ENCODE peak calls at places on chromosomes 6 and 20, in five cellular contexts. One of them, this sample, is unnamed.

GRCh38 chr20:16476032-16476431 is 97.2 kb downstream of the KIF16B start:
- DNase-seq in CD8-positive, alpha-beta T cell: no peak
- DNase-seq in Jurkat, Clone E6-1: peak
- DNase-seq in psoas muscle: no peak
- DNase-seq in skeletal muscle cell: peak
- DNase-seq in this sample: no peak

GRCh38 chr20:4665591-4665990 is 56.1 kb upstream of the PRND start:
- DNase-seq in CD8-positive, alpha-beta T cell: no peak
- DNase-seq in Jurkat, Clone E6-1: no peak
- DNase-seq in psoas muscle: no peak
- DNase-seq in skeletal muscle cell: no peak
- DNase-seq in this sample: no peak

GRCh38 chr6:19782588-19782987 is 54.6 kb upstream of the ID4 start:
- DNase-seq in CD8-positive, alpha-beta T cell: no peak
- DNase-seq in Jurkat, Clone E6-1: no peak
- DNase-seq in psoas muscle: no peak
- DNase-seq in skeletal muscle cell: no peak
- DNase-seq in this sample: no peak

GRCh38 chr20:34604980-34605788 is 46.7 kb downstream of the MAP1LC3A start:
- DNase-seq in CD8-positive, alpha-beta T cell: no peak
- DNase-seq in Jurkat, Clone E6-1: no peak
- DNase-seq in psoas muscle: no peak
- DNase-seq in skeletal muscle cell: no peak
- DNase-seq in this sample: no peak

GRCh38 chr6:117270121-117270959 is 5.0 kb downstream of the VGLL2 start:
- DNase-seq in CD8-positive, alpha-beta T cell: peak
- DNase-seq in Jurkat, Clone E6-1: no peak
- DNase-seq in psoas muscle: peak
- DNase-seq in skeletal muscle cell: no peak
- DNase-seq in this sample: no peak

GRCh38 chr20:32163951-32164350 is 43.6 kb downstream of the PLAGL2 start:
- DNase-seq in CD8-positive, alpha-beta T cell: no peak
- DNase-seq in Jurkat, Clone E6-1: no peak
- DNase-seq in psoas muscle: no peak
- DNase-seq in skeletal muscle cell: no peak
- DNase-seq in this sample: no peak

GRCh38 chr6:90284236-90284744 is 12.4 kb downstream of the BACH2 start:
- DNase-seq in CD8-positive, alpha-beta T cell: peak
- DNase-seq in Jurkat, Clone E6-1: no peak
- DNase-seq in psoas muscle: no peak
- DNase-seq in skeletal muscle cell: peak
- DNase-seq in this sample: peak

GRCh38 chr6:30129818-30130679 is 5.9 kb upstream of the TRIM40 start:
- DNase-seq in CD8-positive, alpha-beta T cell: no peak
- DNase-seq in Jurkat, Clone E6-1: no peak
- DNase-seq in psoas muscle: no peak
- DNase-seq in skeletal muscle cell: no peak
- DNase-seq in this sample: no peak

GRCh38 chr20:60057866-60058807 is 99.9 kb downstream of the CDH26 start:
- DNase-seq in CD8-positive, alpha-beta T cell: peak
- DNase-seq in Jurkat, Clone E6-1: peak
- DNase-seq in psoas muscle: peak
- DNase-seq in skeletal muscle cell: peak
- DNase-seq in this sample: peak

GRCh38 chr6:29797120-29797519 is 30.5 kb upstream of the HLA-G start:
- DNase-seq in CD8-positive, alpha-beta T cell: no peak
- DNase-seq in Jurkat, Clone E6-1: no peak
- DNase-seq in psoas muscle: no peak
- DNase-seq in skeletal muscle cell: peak
- DNase-seq in this sample: no peak

GRCh38 chr6:13049666-13050254 is 278.6 kb downstream of the TBC1D7 start:
- DNase-seq in CD8-positive, alpha-beta T cell: no peak
- DNase-seq in Jurkat, Clone E6-1: no peak
- DNase-seq in psoas muscle: no peak
- DNase-seq in skeletal muscle cell: no peak
- DNase-seq in this sample: no peak

GRCh38 chr6:135586844-135587243 is 89.3 kb upstream of the AHI1 start:
- DNase-seq in CD8-positive, alpha-beta T cell: no peak
- DNase-seq in Jurkat, Clone E6-1: no peak
- DNase-seq in psoas muscle: no peak
- DNase-seq in skeletal muscle cell: no peak
- DNase-seq in this sample: peak

GRCh38 chr6:149044394-149044965 is 273.0 kb upstream of the TAB2 start:
- DNase-seq in CD8-positive, alpha-beta T cell: no peak
- DNase-seq in Jurkat, Clone E6-1: no peak
- DNase-seq in psoas muscle: no peak
- DNase-seq in skeletal muscle cell: no peak
- DNase-seq in this sample: no peak

GRCh38 chr6:63351995-63352586 is 32.3 kb upstream of the LGSN start:
- DNase-seq in CD8-positive, alpha-beta T cell: no peak
- DNase-seq in Jurkat, Clone E6-1: peak
- DNase-seq in psoas muscle: no peak
- DNase-seq in skeletal muscle cell: peak
- DNase-seq in this sample: no peak

GRCh38 chr6:5937516-5937915 is 69.2 kb downstream of the NRN1 start:
- DNase-seq in CD8-positive, alpha-beta T cell: no peak
- DNase-seq in Jurkat, Clone E6-1: no peak
- DNase-seq in psoas muscle: no peak
- DNase-seq in skeletal muscle cell: no peak
- DNase-seq in this sample: no peak

GRCh38 chr6:41937881-41938574 is 3.6 kb downstream of the CCND3 start:
- DNase-seq in CD8-positive, alpha-beta T cell: peak
- DNase-seq in Jurkat, Clone E6-1: peak
- DNase-seq in psoas muscle: no peak
- DNase-seq in skeletal muscle cell: no peak
- DNase-seq in this sample: no peak

GRCh38 chr20:2654831-2655230 is 2.4 kb downstream of the NOP56 start:
- DNase-seq in CD8-positive, alpha-beta T cell: no peak
- DNase-seq in Jurkat, Clone E6-1: no peak
- DNase-seq in psoas muscle: no peak
- DNase-seq in skeletal muscle cell: no peak
- DNase-seq in this sample: no peak

GRCh38 chr20:2657241-2657640 is 4.8 kb downstream of the NOP56 start:
- DNase-seq in CD8-positive, alpha-beta T cell: no peak
- DNase-seq in Jurkat, Clone E6-1: no peak
- DNase-seq in psoas muscle: no peak
- DNase-seq in skeletal muscle cell: no peak
- DNase-seq in this sample: no peak

GRCh38 chr20:2656471-2657117 is 4.2 kb downstream of the NOP56 start:
- DNase-seq in CD8-positive, alpha-beta T cell: no peak
- DNase-seq in Jurkat, Clone E6-1: no peak
- DNase-seq in psoas muscle: no peak
- DNase-seq in skeletal muscle cell: no peak
- DNase-seq in this sample: no peak

GRCh38 chr20:2654384-2654822 is 2.0 kb downstream of the NOP56 start:
- DNase-seq in CD8-positive, alpha-beta T cell: no peak
- DNase-seq in Jurkat, Clone E6-1: no peak
- DNase-seq in psoas muscle: no peak
- DNase-seq in skeletal muscle cell: no peak
- DNase-seq in this sample: no peak

DNA sequence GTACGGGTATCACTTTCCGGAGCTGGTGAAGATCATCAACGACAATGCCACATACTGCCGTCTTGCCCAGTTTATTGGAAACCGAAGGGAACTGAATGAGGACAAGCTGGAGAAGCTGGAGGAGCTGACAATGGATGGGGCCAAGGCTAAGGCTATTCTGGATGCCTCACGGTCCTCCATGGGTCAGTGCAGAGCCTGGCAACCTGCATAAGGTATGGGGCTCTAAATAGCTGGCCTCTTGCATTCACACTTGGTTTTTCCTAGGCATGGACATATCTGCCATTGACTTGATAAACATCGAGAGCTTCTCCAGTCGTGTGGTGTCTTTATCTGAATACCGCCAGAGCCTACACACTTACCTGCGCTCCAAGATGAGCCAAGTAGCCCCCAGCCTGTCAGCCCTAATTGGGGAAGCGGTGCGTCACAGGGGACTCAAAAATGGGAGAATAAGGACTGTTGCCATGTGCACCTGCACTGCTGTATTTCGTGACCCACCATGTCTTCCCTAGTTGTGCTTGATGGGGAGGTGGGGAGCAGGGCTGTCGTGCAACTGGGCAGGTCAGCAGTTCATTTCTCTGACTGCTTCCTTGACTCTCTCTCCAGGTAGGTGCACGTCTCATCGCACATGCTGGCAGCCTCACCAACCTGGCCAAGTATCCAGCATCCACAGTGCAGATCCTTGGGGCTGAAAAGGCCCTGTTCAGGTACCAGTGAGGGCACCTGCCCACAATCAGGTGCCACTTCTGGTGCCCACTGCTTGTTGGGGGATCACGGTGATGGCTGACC is 3.1 kb downstream of the NOP56 start:
- DNase-seq in CD8-positive, alpha-beta T cell: no peak
- DNase-seq in Jurkat, Clone E6-1: no peak
- DNase-seq in psoas muscle: no peak
- DNase-seq in skeletal muscle cell: no peak
- DNase-seq in this sample: no peak
- H3K4me3 ChIP-seq in CD8-positive, alpha-beta T cell: no peak
- H3K4me3 ChIP-seq in Jurkat, Clone E6-1: no peak
- H3K4me3 ChIP-seq in psoas muscle: no peak
- H3K4me3 ChIP-seq in skeletal muscle cell: no peak
- H3K4me3 ChIP-seq in this sample: no peak

DNA sequence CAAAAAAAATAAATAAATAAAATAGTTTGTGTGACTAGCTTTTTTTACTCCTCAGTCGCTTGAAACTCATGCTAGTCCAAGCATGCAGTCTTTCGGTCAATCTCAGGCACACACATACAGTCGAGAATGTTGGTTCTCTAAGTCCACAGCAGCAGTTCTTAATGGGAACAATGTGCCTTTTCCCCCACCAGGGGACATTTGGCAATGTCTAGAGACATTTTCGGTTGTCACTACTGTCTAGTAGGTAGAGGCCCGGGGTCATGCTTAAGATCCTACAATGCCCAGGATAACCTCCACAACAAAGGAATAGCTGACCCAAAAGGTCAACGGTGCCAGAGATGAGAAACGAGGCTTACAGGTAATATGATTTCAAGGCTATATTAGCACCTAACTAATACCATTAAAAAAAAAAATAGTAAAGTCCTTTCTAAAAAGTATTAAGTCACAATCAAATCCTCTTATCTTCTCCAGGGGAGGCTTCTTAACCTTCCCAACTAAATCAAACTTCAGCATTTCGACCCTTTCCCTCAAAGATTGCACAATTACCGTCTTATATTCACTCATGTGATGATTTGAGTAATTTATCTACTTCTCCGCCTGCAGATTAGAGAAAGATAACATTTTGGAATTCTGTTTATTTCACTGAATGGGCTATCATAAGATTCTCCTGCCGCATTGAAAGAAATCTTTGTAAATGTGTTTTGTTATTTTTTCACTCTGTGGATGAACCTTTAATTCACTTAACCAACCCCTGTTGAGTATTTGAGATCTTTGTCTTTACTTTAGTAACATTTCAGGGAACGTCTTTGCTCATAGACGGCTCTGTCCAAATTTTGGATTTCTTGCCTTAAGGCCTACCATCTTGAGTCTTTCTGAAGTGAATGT is 8.1 kb upstream of the SALL4 start:
- DNase-seq in CD8-positive, alpha-beta T cell: no peak
- DNase-seq in Jurkat, Clone E6-1: no peak
- DNase-seq in psoas muscle: no peak
- DNase-seq in skeletal muscle cell: no peak
- DNase-seq in this sample: no peak
- H3K4me3 ChIP-seq in CD8-positive, alpha-beta T cell: no peak
- H3K4me3 ChIP-seq in Jurkat, Clone E6-1: no peak
- H3K4me3 ChIP-seq in psoas muscle: no peak
- H3K4me3 ChIP-seq in skeletal muscle cell: no peak
- H3K4me3 ChIP-seq in this sample: no peak

GRCh38 chr6:14210077-14210476 is 92.5 kb downstream of the CD83 start:
- DNase-seq in CD8-positive, alpha-beta T cell: no peak
- DNase-seq in Jurkat, Clone E6-1: no peak
- DNase-seq in psoas muscle: no peak
- DNase-seq in skeletal muscle cell: no peak
- DNase-seq in this sample: no peak

GRCh38 chr6:14211596-14211961 is 94.0 kb downstream of the CD83 start:
- DNase-seq in CD8-positive, alpha-beta T cell: peak
- DNase-seq in Jurkat, Clone E6-1: no peak
- DNase-seq in psoas muscle: peak
- DNase-seq in skeletal muscle cell: no peak
- DNase-seq in this sample: no peak

GRCh38 chr6:14210663-14211595 is 93.4 kb downstream of the CD83 start:
- DNase-seq in CD8-positive, alpha-beta T cell: peak
- DNase-seq in Jurkat, Clone E6-1: peak
- DNase-seq in psoas muscle: peak
- DNase-seq in skeletal muscle cell: peak
- DNase-seq in this sample: peak

GRCh38 chr6:14212632-14213031 is 95.1 kb downstream of the CD83 start:
- DNase-seq in CD8-positive, alpha-beta T cell: no peak
- DNase-seq in Jurkat, Clone E6-1: no peak
- DNase-seq in psoas muscle: no peak
- DNase-seq in skeletal muscle cell: no peak
- DNase-seq in this sample: no peak

DNA sequence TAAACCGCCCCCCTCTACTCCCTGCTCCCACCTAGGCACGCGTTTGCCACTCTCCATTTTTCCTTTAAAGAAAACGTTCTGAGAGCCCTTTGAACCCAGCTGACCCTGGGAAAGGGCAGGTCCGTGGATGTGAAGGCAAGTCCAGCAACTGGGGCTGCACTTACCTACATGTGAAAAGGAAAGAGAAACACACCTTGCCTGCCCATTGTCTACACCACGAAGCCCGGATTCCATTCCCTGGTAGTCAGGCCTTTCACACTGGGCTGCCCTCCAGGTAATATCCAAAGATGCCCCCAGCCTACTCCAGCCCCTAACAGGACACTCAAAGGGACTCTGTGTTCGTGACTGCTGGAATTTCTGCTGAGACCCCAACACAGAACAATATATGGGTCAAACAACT is 94.4 kb downstream of the CD83 start:
- DNase-seq in CD8-positive, alpha-beta T cell: no peak
- DNase-seq in Jurkat, Clone E6-1: no peak
- DNase-seq in psoas muscle: no peak
- DNase-seq in skeletal muscle cell: no peak
- DNase-seq in this sample: no peak
- H3K4me3 ChIP-seq in CD8-positive, alpha-beta T cell: peak
- H3K4me3 ChIP-seq in Jurkat, Clone E6-1: no peak
- H3K4me3 ChIP-seq in psoas muscle: peak
- H3K4me3 ChIP-seq in skeletal muscle cell: no peak
- H3K4me3 ChIP-seq in this sample: no peak

GRCh38 chr20:1265226-1265915 is 723 bp upstream of the SNPH start:
- DNase-seq in CD8-positive, alpha-beta T cell: no peak
- DNase-seq in Jurkat, Clone E6-1: no peak
- DNase-seq in psoas muscle: no peak
- DNase-seq in skeletal muscle cell: no peak
- DNase-seq in this sample: no peak

GRCh38 chr20:1265916-1266166 is 253 bp upstream of the SNPH start:
- DNase-seq in CD8-positive, alpha-beta T cell: no peak
- DNase-seq in Jurkat, Clone E6-1: no peak
- DNase-seq in psoas muscle: no peak
- DNase-seq in skeletal muscle cell: no peak
- DNase-seq in this sample: no peak

GRCh38 chr20:1266167-1266973 is at the start of gene SNPH:
- DNase-seq in CD8-positive, alpha-beta T cell: peak
- DNase-seq in Jurkat, Clone E6-1: peak
- DNase-seq in psoas muscle: peak
- DNase-seq in skeletal muscle cell: peak
- DNase-seq in this sample: peak

GRCh38 chr20:1267809-1268374 is 1.8 kb downstream of the SNPH start:
- DNase-seq in CD8-positive, alpha-beta T cell: no peak
- DNase-seq in Jurkat, Clone E6-1: no peak
- DNase-seq in psoas muscle: no peak
- DNase-seq in skeletal muscle cell: no peak
- DNase-seq in this sample: no peak

GRCh38 chr20:1267161-1267560 is 1.1 kb downstream of the SNPH start:
- DNase-seq in CD8-positive, alpha-beta T cell: no peak
- DNase-seq in Jurkat, Clone E6-1: no peak
- DNase-seq in psoas muscle: no peak
- DNase-seq in skeletal muscle cell: no peak
- DNase-seq in this sample: no peak
- H3K4me3 ChIP-seq in CD8-positive, alpha-beta T cell: peak
- H3K4me3 ChIP-seq in Jurkat, Clone E6-1: peak
- H3K4me3 ChIP-seq in psoas muscle: peak
- H3K4me3 ChIP-seq in skeletal muscle cell: peak
- H3K4me3 ChIP-seq in this sample: peak